ENCODE peak calls at places on chromosomes 4 and X, in nine cellular contexts. V, N, A, H, L, K, R, F and D are unnamed samples.

GRCh38 chr4:168162604-168163003 is 70.3 kb downstream of the ANXA10 start:
- DNase-seq in V (no peak), N (no peak), A (no peak), H (no peak), L (no peak), K (no peak), R (no peak), F (no peak), D (no peak)

GRCh38 chr4:130424211-130424610 is 1328.3 kb downstream of the C4orf33 start:
- DNase-seq in V (no peak), N (no peak), A (no peak), H (no peak), L (no peak), K (no peak), R (no peak), F (no peak), D (no peak)

GRCh38 chrX:1535241-1536041 is 1.5 kb downstream of the P2RY8 start:
- DNase-seq in V (no peak), N (no peak), A (no peak), H (peak; percentile 30), L (no peak), K (peak; percentile 70), R (no peak), F (peak; percentile 29), D (peak; percentile 64)

GRCh38 chr4:90357117-90357710 is 230.0 kb downstream of the CCSER1 start:
- DNase-seq in V (peak; percentile 74), N (peak; percentile 28), A (no peak), H (no peak), L (no peak), K (no peak), R (peak; percentile 45), F (no peak), D (peak; percentile 59)

GRCh38 chr4:154503598-154503997 is 12.0 kb upstream of the DCHS2 start:
- DNase-seq in V (peak; percentile 50), N (peak; percentile 65), A (no peak), H (no peak), L (no peak), K (no peak), R (peak; percentile 37), F (no peak), D (peak; percentile 11)

GRCh38 chrX:12007881-12008280 is 130.4 kb upstream of the FRMPD4 start:
- DNase-seq in V (peak; percentile 4), N (no peak), A (no peak), H (no peak), L (no peak), K (no peak), R (no peak), F (no peak), D (peak; percentile 0)

GRCh38 chr4:58275856-58276255 is 1165.7 kb upstream of the IGFBP7 start:
- DNase-seq in V (no peak), N (no peak), A (no peak), H (no peak), L (no peak), K (no peak), R (no peak), F (no peak), D (no peak)

GRCh38 chr4:186536285-186536684 is 19.1 kb downstream of the MTNR1A start:
- DNase-seq in V (peak; percentile 48), N (peak; percentile 47), A (no peak), H (no peak), L (no peak), K (no peak), R (peak; percentile 8), F (no peak), D (peak; percentile 10)

GRCh38 chr4:141730805-141731204 is 94.4 kb downstream of the IL15 start:
- DNase-seq in V (no peak), N (no peak), A (no peak), H (no peak), L (no peak), K (no peak), R (no peak), F (no peak), D (no peak)

GRCh38 chr4:40870076-40870624 is 120.4 kb downstream of the NSUN7 start:
- DNase-seq in V (no peak), N (no peak), A (no peak), H (no peak), L (no peak), K (no peak), R (no peak), F (no peak), D (no peak)

GRCh38 chr4:9889306-9889705 is 107.9 kb downstream of the DRD5 start:
- DNase-seq in V (no peak), N (no peak), A (no peak), H (no peak), L (no peak), K (no peak), R (no peak), F (no peak), D (no peak)

GRCh38 chr4:170005472-170005871 is 20.7 kb downstream of the MFAP3L start:
- DNase-seq in V (no peak), N (no peak), A (no peak), H (no peak), L (no peak), K (no peak), R (no peak), F (no peak), D (no peak)

GRCh38 chr4:108972613-108973283 is 209.9 kb upstream of the ETNPPL start:
- DNase-seq in V (no peak), N (peak; percentile 49), A (no peak), H (no peak), L (no peak), K (no peak), R (no peak), F (no peak), D (no peak)

GRCh38 chr4:108830509-108831244 is 67.8 kb upstream of the ETNPPL start:
- DNase-seq in V (no peak), N (peak; percentile 27), A (no peak), H (no peak), L (no peak), K (no peak), R (no peak), F (no peak), D (no peak)

GRCh38 chrX:119870626-119871131 is 854 bp downstream of the RNF113A start:
- DNase-seq in V (no peak), N (peak; percentile 52), A (no peak), H (peak; percentile 16), L (no peak), K (peak; percentile 67), R (peak; percentile 11), F (no peak), D (peak; percentile 69)

GRCh38 chr4:41957634-41958033 is 22.4 kb downstream of the TMEM33 start:
- DNase-seq in V (peak; percentile 24), N (peak; percentile 63), A (no peak), H (no peak), L (no peak), K (no peak), R (peak; percentile 27), F (no peak), D (peak; percentile 73)

GRCh38 chr4:186727977-186728519 is 4.4 kb upstream of the FAT1 start:
- DNase-seq in V (peak; percentile 63), N (peak; percentile 17), A (no peak), H (no peak), L (no peak), K (peak; percentile 56), R (peak; percentile 34), F (no peak), D (no peak)

GRCh38 chr4:148443550-148444295 is 1.5 kb upstream of the NR3C2 start:
- DNase-seq in V (no peak), N (no peak), A (no peak), H (peak; percentile 50), L (peak; percentile 20), K (peak; percentile 68), R (no peak), F (peak; percentile 57), D (no peak)

GRCh38 chrX:128975716-128976115 is 547.6 kb downstream of the SMARCA1 start:
- DNase-seq in V (no peak), N (peak; percentile 3), A (no peak), H (peak; percentile 32), L (no peak), K (peak; percentile 52), R (peak; percentile 23), F (no peak), D (peak; percentile 33)

GRCh38 chrX:22366166-22366702 is 93.5 kb downstream of the CBLL2 start:
- DNase-seq in V (no peak), N (no peak), A (no peak), H (no peak), L (no peak), K (no peak), R (no peak), F (no peak), D (no peak)

GRCh38 chr4:83107636-83108035 is 6.9 kb downstream of the PLAC8 start:
- DNase-seq in V (no peak), N (no peak), A (no peak), H (no peak), L (no peak), K (no peak), R (no peak), F (no peak), D (no peak)
- TF ChIP-seq POLR2A in V (no peak), N (no peak), A (no peak), H (no peak), L (no peak), K (no peak), R (no peak), F (no peak), D (no peak)

GRCh38 chrX:19543020-19543715 is 27.9 kb upstream of the MAP3K15 start:
- DNase-seq in V (no peak), N (no peak), A (no peak), H (no peak), L (no peak), K (no peak), R (no peak), F (no peak), D (no peak)
- TF ChIP-seq POLR2A in V (no peak), N (no peak), A (no peak), H (no peak), L (no peak), K (no peak), R (no peak), F (no peak), D (no peak)

DNA sequence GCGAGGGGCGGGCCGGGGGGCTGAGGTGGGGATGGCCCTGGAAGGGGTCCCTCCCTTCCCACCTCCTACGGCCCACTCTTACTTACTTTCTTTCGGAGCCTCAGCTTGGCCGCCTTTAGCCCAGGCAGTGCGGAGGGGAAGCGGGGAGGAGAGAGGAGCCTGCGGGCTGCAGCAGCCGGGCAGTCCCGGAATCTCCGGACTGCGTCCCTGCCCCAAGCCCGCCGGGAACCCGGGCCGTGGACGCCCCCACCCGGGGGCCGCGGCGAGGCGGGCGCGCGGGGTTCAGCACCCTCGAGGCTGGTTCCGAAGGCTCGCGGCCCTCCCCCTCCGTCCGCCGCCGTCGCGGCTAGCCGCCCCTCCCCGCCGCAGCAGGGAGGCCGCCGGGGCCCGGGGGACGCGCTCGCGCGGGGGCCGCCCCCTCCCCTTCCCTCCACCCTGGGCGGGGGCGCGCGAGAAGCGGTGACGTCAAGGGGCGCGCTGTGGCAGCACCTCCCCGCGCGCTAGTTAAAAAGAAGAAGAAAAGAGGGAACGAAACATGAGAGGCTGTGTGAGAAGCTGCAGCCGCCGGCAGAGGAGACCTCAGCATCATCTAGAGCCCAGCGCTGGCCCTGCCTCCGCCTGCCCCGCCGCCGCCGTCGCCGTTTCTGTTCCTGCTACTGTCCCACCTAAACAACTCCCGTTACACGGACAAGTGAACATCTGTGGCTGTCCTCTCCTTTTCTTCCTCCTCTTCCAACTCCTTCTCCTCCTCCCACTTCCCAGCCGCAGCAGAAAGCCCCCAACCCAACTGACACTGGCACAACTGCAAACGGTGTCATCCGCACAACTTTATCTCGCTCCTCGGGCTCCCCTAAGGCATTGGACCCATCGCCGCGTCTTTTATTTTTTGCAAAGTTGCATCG is at the start of gene HHIP:
- DNase-seq in V (no peak), N (peak; percentile 8), A (no peak), H (peak; percentile 26), L (no peak), K (peak; percentile 51), R (peak; percentile 1), F (peak; percentile 41), D (no peak)
- TF ChIP-seq POLR2A in V (no peak), N (no peak), A (no peak), H (no peak), L (no peak), K (no peak), R (no peak), F (no peak), D (no peak)

GRCh38 chrX:48737940-48738339 is 23.6 kb upstream of the GLOD5 start:
- DNase-seq in V (no peak), N (peak; percentile 19), A (no peak), H (no peak), L (no peak), K (no peak), R (no peak), F (no peak), D (peak; percentile 6)
- TF ChIP-seq POLR2A in V (no peak), N (no peak), A (no peak), H (no peak), L (no peak), K (no peak), R (no peak), F (no peak), D (no peak)